ENCODE peak calls at places on chromosomes 2 and 18, in five cellular contexts. P, B, V, S and D are unnamed samples.

GRCh38 chr2:28612131-28612812 is 116.4 kb downstream of the PLB1 start:
- DNase-seq in P (no peak), B (no peak), V (no peak), S (no peak), D (no peak)

GRCh38 chr18:11175266-11175947 is 26.0 kb upstream of the PIEZO2 start:
- DNase-seq in P (peak), B (no peak), V (no peak), S (no peak), D (no peak)

GRCh38 chr2:84495539-84496146 is 20.7 kb upstream of the DNAH6 start:
- DNase-seq in P (peak), B (no peak), V (no peak), S (no peak), D (no peak)

GRCh38 chr2:241197947-241198346 is 9.5 kb downstream of the ANO7 start:
- DNase-seq in P (no peak), B (no peak), V (peak), S (no peak), D (no peak)

GRCh38 chr18:49562481-49563129 is 748 bp downstream of the LIPG start:
- DNase-seq in P (no peak), B (no peak), V (no peak), S (no peak), D (no peak)

GRCh38 chr2:27735263-27735904 is 36.1 kb upstream of the MRPL33 start:
- DNase-seq in P (peak), B (no peak), V (peak), S (peak), D (peak)

GRCh38 chr18:2627821-2628276 is 27.7 kb upstream of the SMCHD1 start:
- DNase-seq in P (peak), B (no peak), V (no peak), S (no peak), D (no peak)

GRCh38 chr2:241848761-241849615 is 9.7 kb downstream of the PDCD1 start:
- DNase-seq in P (no peak), B (peak), V (no peak), S (no peak), D (no peak)

GRCh38 chr2:171161425-171162289 is 964 bp upstream of the TLK1 start:
- DNase-seq in P (no peak), B (no peak), V (no peak), S (no peak), D (no peak)

GRCh38 chr2:112818094-112818902 is 18.3 kb downstream of the IL1B start:
- DNase-seq in P (no peak), B (no peak), V (no peak), S (no peak), D (no peak)

GRCh38 chr18:55706893-55707292 is 118.9 kb upstream of the TCF4 start:
- DNase-seq in P (peak), B (no peak), V (no peak), S (no peak), D (no peak)

GRCh38 chr2:197207106-197207505 is 103.5 kb downstream of the ANKRD44 start:
- DNase-seq in P (peak), B (no peak), V (no peak), S (no peak), D (no peak)

GRCh38 chr18:62979172-62979571 is 263.8 kb downstream of the PHLPP1 start:
- DNase-seq in P (peak), B (no peak), V (peak), S (no peak), D (no peak)

GRCh38 chr18:32549248-32549842 is 78.7 kb upstream of the GAREM1 start:
- DNase-seq in P (peak), B (no peak), V (peak), S (peak), D (no peak)

GRCh38 chr2:23468384-23469141 is 83.6 kb downstream of the KLHL29 start:
- DNase-seq in P (no peak), B (no peak), V (no peak), S (no peak), D (no peak)

GRCh38 chr2:11697103-11697871 is 27.3 kb upstream of the NTSR2 start:
- DNase-seq in P (peak), B (no peak), V (no peak), S (peak), D (no peak)

GRCh38 chr2:69138247-69138754 is 125.3 kb downstream of the ANTXR1 start:
- DNase-seq in P (peak), B (no peak), V (no peak), S (no peak), D (no peak)

GRCh38 chr2:241066171-241066892 is 35.8 kb downstream of the MTERF4 start:
- DNase-seq in P (no peak), B (peak), V (no peak), S (no peak), D (no peak)

GRCh38 chr2:175414872-175415487 is 233.5 kb upstream of the ATP5MC3 start:
- DNase-seq in P (peak), B (no peak), V (peak), S (peak), D (no peak)

GRCh38 chr2:164847291-164847690 is 5.7 kb upstream of the COBLL1 start:
- DNase-seq in P (no peak), B (no peak), V (no peak), S (no peak), D (no peak)

GRCh38 chr2:241852116-241852980 is 6.3 kb downstream of the PDCD1 start:
- DNase-seq in P (no peak), B (peak), V (peak), S (peak), D (no peak)

GRCh38 chr2:112585400-112585799 is 991 bp downstream of the CHCHD5 start:
- DNase-seq in P (no peak), B (no peak), V (no peak), S (no peak), D (no peak)

GRCh38 chr18:46892842-46893241 is 24.5 kb downstream of the PIAS2 start:
- DNase-seq in P (no peak), B (no peak), V (no peak), S (no peak), D (no peak)

GRCh38 chr18:74146756-74147155 is 878 bp downstream of the FBXO15 start:
- DNase-seq in P (peak), B (no peak), V (no peak), S (no peak), D (no peak)

GRCh38 chr2:138421971-138422335 is 79.6 kb upstream of the SPOPL start:
- DNase-seq in P (peak), B (no peak), V (no peak), S (no peak), D (no peak)

GRCh38 chr18:11946756-11947155 is 34.6 kb upstream of the IMPA2 start:
- DNase-seq in P (peak), B (no peak), V (no peak), S (no peak), D (no peak)

GRCh38 chr2:184481862-184482261 is 116.5 kb upstream of the ZNF804A start:
- DNase-seq in P (no peak), B (no peak), V (no peak), S (no peak), D (no peak)

GRCh38 chr2:190649035-190649797 is at the start of gene NAB1:
- DNase-seq in P (no peak), B (peak), V (peak), S (peak), D (peak)

GRCh38 chr2:223560704-223561435 is 41.3 kb downstream of the SCG2 start:
- DNase-seq in P (peak), B (no peak), V (no peak), S (no peak), D (no peak)

GRCh38 chr18:10035306-10035991 is 121.6 kb downstream of the VAPA start:
- DNase-seq in P (no peak), B (no peak), V (peak), S (no peak), D (no peak)

GRCh38 chr2:234611209-234611608 is 114.3 kb upstream of the ARL4C start:
- DNase-seq in P (no peak), B (no peak), V (no peak), S (no peak), D (no peak)

GRCh38 chr2:1115843-1116539 is 165.3 kb downstream of the SNTG2 start:
- DNase-seq in P (no peak), B (no peak), V (no peak), S (no peak), D (no peak)

GRCh38 chr18:57910817-57911216 is 107.7 kb upstream of the ATP8B1 start:
- DNase-seq in P (no peak), B (no peak), V (no peak), S (no peak), D (no peak)
- TF ChIP-seq CTCF in P (no peak), B (peak), V (no peak), S (no peak), D (no peak)

DNA sequence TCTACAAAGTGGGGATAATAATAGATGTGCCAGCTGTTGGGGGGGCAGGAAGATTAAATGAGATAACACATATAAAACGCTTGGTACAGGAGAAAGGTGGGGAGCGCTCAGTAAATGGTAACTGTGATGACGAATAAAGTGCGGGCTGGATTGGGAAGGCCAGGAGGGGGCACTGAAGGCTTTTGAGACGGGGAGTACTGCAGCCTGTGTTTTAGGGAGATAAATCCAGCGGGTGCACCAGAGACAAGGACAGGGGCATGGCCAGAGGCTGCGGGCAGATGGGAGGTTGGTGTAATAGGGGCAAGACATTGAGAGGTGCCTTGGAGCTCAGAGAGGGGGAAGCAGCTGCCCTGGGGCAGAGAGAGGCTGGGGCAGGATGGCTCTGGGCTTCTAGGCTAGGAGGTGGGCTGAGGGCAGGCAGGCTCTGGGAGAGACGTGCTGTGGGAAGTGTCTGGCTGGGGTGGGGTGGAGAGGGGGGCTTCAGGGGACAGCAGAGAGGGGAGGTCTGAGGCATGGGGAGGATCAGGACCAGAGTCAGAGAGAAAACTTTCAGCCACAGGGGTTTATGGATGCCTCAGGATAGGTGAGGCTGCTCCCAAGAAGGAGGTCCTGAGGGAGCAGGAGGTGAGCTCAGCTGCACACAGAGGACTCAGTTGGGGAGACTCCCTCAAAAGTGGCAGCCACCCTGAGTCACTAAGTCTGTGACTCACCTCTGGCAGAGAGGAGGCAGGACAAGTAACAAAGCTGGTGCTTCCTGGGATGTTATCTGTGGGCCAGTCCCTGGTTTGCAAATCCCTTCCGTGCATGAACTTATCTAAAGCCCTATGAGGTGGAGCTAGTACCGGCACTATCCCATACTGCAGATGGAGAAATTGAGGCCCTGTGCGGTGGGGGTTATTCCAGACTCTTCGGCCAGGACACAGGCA is 18.9 kb downstream of the TEX44 start:
- DNase-seq in P (peak), B (no peak), V (no peak), S (no peak), D (peak)
- TF ChIP-seq CTCF in P (peak), B (peak), V (no peak), S (peak), D (no peak)

GRCh38 chr2:9738718-9739496 is 104.4 kb upstream of the TAF1B start:
- DNase-seq in P (no peak), B (no peak), V (no peak), S (peak), D (no peak)

GRCh38 chr2:9735335-9735734 is 104.5 kb upstream of the YWHAQ start:
- DNase-seq in P (no peak), B (no peak), V (no peak), S (no peak), D (no peak)

GRCh38 chr2:9738062-9738717 is 105.1 kb upstream of the TAF1B start:
- DNase-seq in P (no peak), B (no peak), V (no peak), S (no peak), D (no peak)

GRCh38 chr2:9736008-9736407 is 105.2 kb upstream of the YWHAQ start:
- DNase-seq in P (no peak), B (no peak), V (no peak), S (no peak), D (no peak)

GRCh38 chr2:9737053-9737875 is 106.0 kb upstream of the TAF1B start:
- DNase-seq in P (no peak), B (no peak), V (no peak), S (no peak), D (no peak)
- TF ChIP-seq CTCF in P (no peak), B (no peak), V (no peak), S (no peak), D (no peak)

GRCh38 chr2:151805343-151805742 is 22.9 kb downstream of the ARL5A start:
- DNase-seq in P (no peak), B (no peak), V (no peak), S (no peak), D (no peak)

GRCh38 chr2:151809073-151809383 is 19.2 kb downstream of the ARL5A start:
- DNase-seq in P (no peak), B (no peak), V (no peak), S (no peak), D (no peak)

GRCh38 chr2:151810506-151810905 is 17.7 kb downstream of the ARL5A start:
- DNase-seq in P (no peak), B (no peak), V (no peak), S (no peak), D (no peak)

GRCh38 chr2:151805961-151806360 is 22.3 kb downstream of the ARL5A start:
- DNase-seq in P (no peak), B (no peak), V (no peak), S (no peak), D (no peak)

GRCh38 chr2:151808258-151809072 is 19.8 kb downstream of the ARL5A start:
- DNase-seq in P (peak), B (no peak), V (no peak), S (no peak), D (no peak)
- TF ChIP-seq CTCF in P (peak), B (peak), V (peak), S (peak), D (peak)

DNA sequence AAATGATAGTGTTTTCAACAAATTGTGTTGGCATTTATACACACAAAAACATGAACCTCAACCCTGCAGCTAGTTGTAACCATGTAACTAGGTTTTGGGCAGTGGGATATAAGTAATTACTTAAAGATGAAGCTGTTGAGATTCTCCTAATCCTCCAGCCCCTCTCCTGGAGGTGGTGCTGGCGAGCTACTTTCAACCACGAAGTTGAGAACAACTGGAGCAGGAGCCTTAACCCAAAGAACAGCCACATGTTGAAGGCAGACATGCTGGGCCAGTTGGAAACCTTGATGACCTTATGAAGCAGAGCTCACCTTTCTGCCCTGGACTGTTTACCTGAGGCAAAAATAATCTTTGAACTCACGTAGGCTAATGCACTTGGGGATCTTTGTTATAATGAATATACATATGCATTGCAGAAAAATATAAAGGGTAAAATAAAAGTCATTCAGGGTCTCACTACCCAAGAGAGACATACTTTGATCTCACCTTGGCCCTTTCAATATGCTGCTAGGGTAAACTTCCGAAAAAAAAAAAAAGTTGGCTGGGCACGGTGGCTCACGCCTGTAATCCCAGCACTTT is 89.6 kb upstream of the NPAS2 start:
- DNase-seq in P (peak), B (no peak), V (peak), S (peak), D (no peak)
- TF ChIP-seq CTCF in P (peak), B (peak), V (peak), S (peak), D (no peak)

GRCh38 chr2:216274194-216274593 is 98.1 kb downstream of the MARCHF4 start:
- DNase-seq in P (peak), B (no peak), V (no peak), S (no peak), D (no peak)
- TF ChIP-seq CTCF in P (no peak), B (no peak), V (no peak), S (no peak), D (no peak)